ENCODE peak calls at places on chromosomes 6 and 20, in five cellular contexts. One of them, this sample, is unnamed. For H3K9me2 and H3K27me3, the result is how much of the 10 kb centered on the place peaks cover.

GRCh38 chr6:119138906-119139541 is 60.6 kb upstream of the FAM184A start:
- DNase-seq in PC-9: no peak
- DNase-seq in GM23338: no peak
- DNase-seq in hepatocyte: no peak
- DNase-seq in PC-3: no peak
- DNase-seq in this sample: no peak

GRCh38 chr6:49030621-49031020 is 432.4 kb downstream of the MMUT start:
- DNase-seq in PC-9: no peak
- DNase-seq in GM23338: no peak
- DNase-seq in PC-3: no peak
- DNase-seq in hepatocyte: no peak
- DNase-seq in this sample: no peak

GRCh38 chr6:138526822-138527235 is 27.5 kb upstream of the NHSL1 start:
- DNase-seq in GM23338: no peak
- DNase-seq in PC-3: no peak
- DNase-seq in PC-9: no peak
- DNase-seq in hepatocyte: peak
- DNase-seq in this sample: no peak

GRCh38 chr6:25056130-25056529 is 120.4 kb upstream of the RIPOR2 start:
- DNase-seq in hepatocyte: no peak
- DNase-seq in PC-9: no peak
- DNase-seq in GM23338: no peak
- DNase-seq in PC-3: no peak
- DNase-seq in this sample: no peak

GRCh38 chr6:27694547-27694874 is 217.7 kb downstream of the OR2B2 start:
- DNase-seq in hepatocyte: no peak
- DNase-seq in GM23338: no peak
- DNase-seq in PC-9: no peak
- DNase-seq in PC-3: no peak
- DNase-seq in this sample: no peak

GRCh38 chr20:50146732-50147662 is 6.5 kb downstream of the PEDS1 start:
- DNase-seq in PC-9: peak
- DNase-seq in PC-3: peak
- DNase-seq in GM23338: peak
- DNase-seq in hepatocyte: no peak
- DNase-seq in this sample: no peak

GRCh38 chr6:149158076-149158475 is 159.4 kb upstream of the TAB2 start:
- DNase-seq in hepatocyte: no peak
- DNase-seq in PC-9: no peak
- DNase-seq in GM23338: no peak
- DNase-seq in PC-3: no peak
- DNase-seq in this sample: no peak

GRCh38 chr6:31822038-31822821 is 5.3 kb upstream of the HSPA1B start:
- DNase-seq in GM23338: peak
- DNase-seq in PC-9: peak
- DNase-seq in hepatocyte: peak
- DNase-seq in PC-3: peak
- DNase-seq in this sample: peak

DNA sequence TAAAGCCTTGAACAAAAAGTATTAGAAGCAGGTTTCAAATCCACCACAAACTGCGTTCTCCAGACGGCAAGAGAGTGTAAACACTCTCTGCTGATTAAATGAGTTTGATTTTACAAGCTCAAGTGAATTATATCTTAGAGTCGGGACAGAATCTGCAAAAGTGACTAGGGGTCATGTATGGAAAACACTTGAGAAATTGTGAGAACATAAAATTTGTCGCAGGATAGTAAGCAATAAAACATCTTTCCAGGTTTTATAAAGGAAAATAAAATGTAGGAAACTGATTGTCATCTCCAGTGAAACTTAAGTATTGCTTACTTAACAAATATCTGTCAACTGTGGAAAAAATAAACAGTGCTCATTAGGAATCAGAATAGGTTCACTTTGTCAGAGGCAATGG is 374.2 kb downstream of the ARHGAP18 start:
- DNase-seq in GM23338: no peak
- DNase-seq in PC-9: no peak
- DNase-seq in hepatocyte: no peak
- DNase-seq in PC-3: no peak
- DNase-seq in this sample: no peak
- H3K9me2 ChIP-seq in GM23338: under half
- H3K9me2 ChIP-seq in PC-9: under half
- H3K9me2 ChIP-seq in hepatocyte: under half
- H3K9me2 ChIP-seq in PC-3: under half
- H3K9me2 ChIP-seq in this sample: under half

GRCh38 chr6:122399348-122400120 is at the start of gene HSF2:
- DNase-seq in PC-3: peak
- DNase-seq in GM23338: peak
- DNase-seq in PC-9: peak
- DNase-seq in hepatocyte: peak
- DNase-seq in this sample: peak
- TF ChIP-seq EZH2 in PC-3: no peak
- TF ChIP-seq EZH2 in GM23338: no peak
- TF ChIP-seq EZH2 in PC-9: no peak
- TF ChIP-seq EZH2 in hepatocyte: no peak
- TF ChIP-seq EZH2 in this sample: no peak

GRCh38 chr20:54156522-54156921 is 17.3 kb downstream of the CYP24A1 start:
- DNase-seq in PC-9: peak
- DNase-seq in PC-3: no peak
- DNase-seq in GM23338: no peak
- DNase-seq in hepatocyte: no peak
- DNase-seq in this sample: no peak
- H3K27me3 ChIP-seq in PC-9: under half
- H3K27me3 ChIP-seq in PC-3: under half
- H3K27me3 ChIP-seq in GM23338: under half
- H3K27me3 ChIP-seq in hepatocyte: under half
- H3K27me3 ChIP-seq in this sample: under half

GRCh38 chr20:24790746-24791283 is 158.3 kb upstream of the CST7 start:
- DNase-seq in hepatocyte: no peak
- DNase-seq in PC-3: no peak
- DNase-seq in PC-9: no peak
- DNase-seq in GM23338: peak
- DNase-seq in this sample: no peak
- H3K9me2 ChIP-seq in hepatocyte: under half
- H3K9me2 ChIP-seq in PC-3: under half
- H3K9me2 ChIP-seq in PC-9: under half
- H3K9me2 ChIP-seq in GM23338: under half
- H3K9me2 ChIP-seq in this sample: under half

DNA sequence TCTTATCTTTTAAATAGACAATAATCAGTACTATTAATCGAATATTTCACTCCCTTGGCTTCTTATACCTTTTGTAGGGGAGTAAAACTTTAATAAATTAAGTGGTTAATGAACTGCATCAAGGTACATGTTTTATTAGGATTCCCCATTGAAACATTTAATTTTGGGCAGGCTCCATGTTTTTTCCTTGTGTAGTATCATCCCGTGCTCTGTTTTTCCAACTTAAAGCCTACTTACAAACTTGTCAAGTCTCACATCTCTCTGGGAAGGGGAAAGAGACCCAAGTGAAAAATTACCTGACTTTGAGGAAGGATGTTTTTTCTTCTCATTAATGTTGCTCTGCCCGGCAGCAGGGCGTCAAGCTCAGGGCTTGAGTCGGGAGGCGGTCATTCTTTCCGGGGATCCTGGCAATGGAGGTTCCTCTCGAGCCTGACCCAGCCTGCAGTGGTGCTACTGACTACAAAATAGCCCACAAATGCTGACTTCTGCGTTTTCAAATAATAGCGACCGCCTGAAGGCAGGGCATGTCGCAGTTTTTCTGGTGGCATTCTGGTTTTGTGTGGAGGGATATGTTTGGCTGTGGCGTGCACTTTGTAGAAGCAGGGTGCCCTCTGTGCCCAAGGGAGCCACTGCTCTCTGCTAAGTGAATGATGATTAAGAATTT is 2.4 kb downstream of the DSP start:
- DNase-seq in PC-3: peak
- DNase-seq in hepatocyte: peak
- DNase-seq in PC-9: no peak
- DNase-seq in GM23338: peak
- DNase-seq in this sample: no peak
- TF ChIP-seq EZH2 in PC-3: no peak
- TF ChIP-seq EZH2 in hepatocyte: no peak
- TF ChIP-seq EZH2 in PC-9: no peak
- TF ChIP-seq EZH2 in GM23338: no peak
- TF ChIP-seq EZH2 in this sample: no peak

GRCh38 chr6:169342655-169343054 is 89.0 kb upstream of the THBS2 start:
- DNase-seq in PC-9: no peak
- DNase-seq in hepatocyte: no peak
- DNase-seq in GM23338: no peak
- DNase-seq in PC-3: peak
- DNase-seq in this sample: peak
- H3K27me3 ChIP-seq in PC-9: half or more
- H3K27me3 ChIP-seq in hepatocyte: under half
- H3K27me3 ChIP-seq in GM23338: under half
- H3K27me3 ChIP-seq in PC-3: under half
- H3K27me3 ChIP-seq in this sample: under half

GRCh38 chr6:116595247-116595646 is 21.0 kb upstream of the RSPH4A start:
- DNase-seq in GM23338: no peak
- DNase-seq in PC-9: no peak
- DNase-seq in hepatocyte: no peak
- DNase-seq in PC-3: no peak
- DNase-seq in this sample: no peak
- H3K9me2 ChIP-seq in GM23338: under half
- H3K9me2 ChIP-seq in PC-9: under half
- H3K9me2 ChIP-seq in hepatocyte: under half
- H3K9me2 ChIP-seq in PC-3: under half
- H3K9me2 ChIP-seq in this sample: under half

DNA sequence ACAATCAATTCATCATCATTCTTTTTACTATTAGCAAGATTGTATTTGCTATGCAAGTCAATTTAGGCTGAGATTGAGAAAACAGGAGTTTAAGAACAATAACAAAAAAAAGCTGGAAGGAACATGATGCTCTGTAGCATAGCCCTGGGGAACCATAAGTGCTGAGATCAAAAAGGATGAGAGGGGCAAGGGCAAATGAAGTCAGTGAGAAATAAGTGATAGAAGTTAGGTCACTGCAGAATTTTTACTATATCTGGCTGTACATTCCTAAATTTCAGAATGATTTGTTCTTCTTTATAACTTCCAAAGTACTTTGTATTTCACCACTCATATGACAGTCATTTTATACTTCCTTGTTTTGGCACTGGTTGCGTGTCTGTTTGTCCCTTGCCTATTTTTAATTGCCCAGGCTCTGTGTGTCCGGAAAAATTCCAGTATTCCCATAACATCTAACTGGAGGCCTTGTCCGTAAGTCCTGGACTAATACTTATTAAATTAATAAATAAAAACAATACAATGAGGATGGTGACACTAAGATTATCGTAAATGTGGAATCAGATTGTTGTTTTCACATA is 444.8 kb downstream of the TENT5A start:
- DNase-seq in PC-3: no peak
- DNase-seq in hepatocyte: no peak
- DNase-seq in GM23338: no peak
- DNase-seq in PC-9: no peak
- DNase-seq in this sample: no peak
- TF ChIP-seq EZH2 in PC-3: no peak
- TF ChIP-seq EZH2 in hepatocyte: no peak
- TF ChIP-seq EZH2 in GM23338: no peak
- TF ChIP-seq EZH2 in PC-9: no peak
- TF ChIP-seq EZH2 in this sample: no peak

DNA sequence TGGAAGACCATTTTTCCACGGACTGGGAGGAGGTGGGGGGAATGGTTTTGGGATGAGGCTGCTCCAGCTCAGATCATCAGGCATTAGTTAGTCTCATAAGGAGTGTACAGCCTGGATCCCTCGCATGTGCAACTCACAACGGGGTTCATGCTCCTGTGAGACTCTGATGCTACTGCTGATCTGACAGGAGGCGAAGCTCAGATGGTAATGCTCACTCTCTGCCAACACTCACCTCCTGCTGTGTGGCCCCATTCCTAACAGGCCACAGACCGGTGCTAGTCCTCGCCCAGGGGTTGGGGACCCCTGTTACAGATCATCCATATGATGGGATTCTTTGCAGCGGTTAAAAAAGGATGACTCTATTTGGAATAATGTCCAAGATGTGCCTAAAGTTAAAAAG is 27.6 kb upstream of the BMP7 start:
- DNase-seq in hepatocyte: no peak
- DNase-seq in PC-9: no peak
- DNase-seq in PC-3: no peak
- DNase-seq in GM23338: no peak
- DNase-seq in this sample: no peak
- H3K27me3 ChIP-seq in hepatocyte: under half
- H3K27me3 ChIP-seq in PC-9: under half
- H3K27me3 ChIP-seq in PC-3: half or more
- H3K27me3 ChIP-seq in GM23338: under half
- H3K27me3 ChIP-seq in this sample: under half

GRCh38 chr6:14992382-14992781 is 253.5 kb upstream of the JARID2 start:
- DNase-seq in GM23338: no peak
- DNase-seq in hepatocyte: no peak
- DNase-seq in PC-9: no peak
- DNase-seq in PC-3: no peak
- DNase-seq in this sample: no peak
- H3K9me2 ChIP-seq in GM23338: under half
- H3K9me2 ChIP-seq in hepatocyte: under half
- H3K9me2 ChIP-seq in PC-9: under half
- H3K9me2 ChIP-seq in PC-3: under half
- H3K9me2 ChIP-seq in this sample: under half